ENCODE peak calls at places on chromosome 2, in five cellular contexts. One of them, this sample, is unnamed.
A peak's percentile ranks its signal among the peaks of the same experiment; 100 is the strongest.

GRCh38 chr2:207928079-207928478 is 97.2 kb downstream of the PLEKHM3 start:
- DNase-seq in trophoblast cell: no peak
- DNase-seq in H9: no peak
- DNase-seq in H1: no peak
- DNase-seq in mesenchymal stem cell: peak; percentile 4
- DNase-seq in this sample: no peak

GRCh38 chr2:142716463-142717242 is 160.8 kb upstream of the KYNU start:
- DNase-seq in H1: peak; percentile 48
- DNase-seq in H9: peak; percentile 41
- DNase-seq in trophoblast cell: no peak
- DNase-seq in mesenchymal stem cell: peak; percentile 77
- DNase-seq in this sample: peak; percentile 50

GRCh38 chr2:188629890-188630483 is 338.3 kb downstream of the GULP1 start:
- DNase-seq in trophoblast cell: peak; percentile 22
- DNase-seq in H1: no peak
- DNase-seq in H9: no peak
- DNase-seq in mesenchymal stem cell: peak; percentile 52
- DNase-seq in this sample: no peak

GRCh38 chr2:224466315-224466714 is 64.4 kb upstream of the FAM124B start:
- DNase-seq in trophoblast cell: no peak
- DNase-seq in mesenchymal stem cell: no peak
- DNase-seq in H1: no peak
- DNase-seq in H9: no peak
- DNase-seq in this sample: no peak

GRCh38 chr2:11866358-11867335 is 120.2 kb downstream of the LPIN1 start:
- DNase-seq in H1: peak; percentile 14
- DNase-seq in H9: no peak
- DNase-seq in mesenchymal stem cell: no peak
- DNase-seq in trophoblast cell: no peak
- DNase-seq in this sample: no peak

GRCh38 chr2:177338177-177338721 is 54.3 kb upstream of the AGPS start:
- DNase-seq in trophoblast cell: peak; percentile 77
- DNase-seq in H1: no peak
- DNase-seq in H9: no peak
- DNase-seq in mesenchymal stem cell: peak; percentile 85
- DNase-seq in this sample: no peak

GRCh38 chr2:230660294-230661060 is 52.2 kb upstream of the CAB39 start:
- DNase-seq in trophoblast cell: peak; percentile 20
- DNase-seq in H9: no peak
- DNase-seq in mesenchymal stem cell: peak; percentile 4
- DNase-seq in H1: no peak
- DNase-seq in this sample: no peak

GRCh38 chr2:43759195-43759594 is 14.6 kb upstream of the DYNC2LI1 start:
- DNase-seq in H9: no peak
- DNase-seq in H1: no peak
- DNase-seq in trophoblast cell: no peak
- DNase-seq in mesenchymal stem cell: peak; percentile 82
- DNase-seq in this sample: no peak

GRCh38 chr2:104794416-104794815 is 59.5 kb upstream of the POU3F3 start:
- DNase-seq in trophoblast cell: peak; percentile 2
- DNase-seq in H9: no peak
- DNase-seq in H1: no peak
- DNase-seq in mesenchymal stem cell: no peak
- DNase-seq in this sample: no peak

GRCh38 chr2:53821810-53822209 is 35.0 kb downstream of the ERLEC1 start:
- DNase-seq in H1: no peak
- DNase-seq in trophoblast cell: no peak
- DNase-seq in H9: no peak
- DNase-seq in mesenchymal stem cell: no peak
- DNase-seq in this sample: no peak

GRCh38 chr2:216031960-216032689 is 18.8 kb upstream of the MREG start:
- DNase-seq in trophoblast cell: no peak
- DNase-seq in H1: no peak
- DNase-seq in H9: no peak
- DNase-seq in mesenchymal stem cell: peak; percentile 48
- DNase-seq in this sample: no peak

GRCh38 chr2:96205238-96205637 is 3.4 kb downstream of the STARD7 start:
- DNase-seq in H1: no peak
- DNase-seq in trophoblast cell: no peak
- DNase-seq in mesenchymal stem cell: no peak
- DNase-seq in H9: no peak
- DNase-seq in this sample: no peak

GRCh38 chr2:108271691-108272253 is 16.9 kb upstream of the SULT1C2 start:
- DNase-seq in H1: no peak
- DNase-seq in trophoblast cell: peak; percentile 95
- DNase-seq in mesenchymal stem cell: peak; percentile 86
- DNase-seq in H9: no peak
- DNase-seq in this sample: no peak

GRCh38 chr2:115739574-115739973 is 1297.1 kb downstream of the DPP10 start:
- DNase-seq in H9: peak; percentile 39
- DNase-seq in H1: no peak
- DNase-seq in trophoblast cell: no peak
- DNase-seq in mesenchymal stem cell: no peak
- DNase-seq in this sample: peak; percentile 0

GRCh38 chr2:69827796-69828540 is 1.5 kb upstream of the GMCL1 start:
- DNase-seq in trophoblast cell: no peak
- DNase-seq in mesenchymal stem cell: no peak
- DNase-seq in H1: no peak
- DNase-seq in H9: no peak
- DNase-seq in this sample: no peak

GRCh38 chr2:101119431-101119830 is 31.8 kb downstream of the TBC1D8 start:
- DNase-seq in H9: no peak
- DNase-seq in H1: no peak
- DNase-seq in trophoblast cell: no peak
- DNase-seq in mesenchymal stem cell: no peak
- DNase-seq in this sample: no peak

GRCh38 chr2:65939687-65940086 is 495.2 kb upstream of the MEIS1 start:
- DNase-seq in trophoblast cell: no peak
- DNase-seq in H1: no peak
- DNase-seq in H9: no peak
- DNase-seq in mesenchymal stem cell: no peak
- DNase-seq in this sample: no peak

GRCh38 chr2:225100269-225100668 is 58.0 kb upstream of the DOCK10 start:
- DNase-seq in trophoblast cell: peak; percentile 68
- DNase-seq in H9: no peak
- DNase-seq in mesenchymal stem cell: peak; percentile 15
- DNase-seq in H1: no peak
- DNase-seq in this sample: no peak

GRCh38 chr2:142863485-142863921 is 14.0 kb upstream of the KYNU start:
- DNase-seq in mesenchymal stem cell: peak; percentile 93
- DNase-seq in H9: no peak
- DNase-seq in trophoblast cell: no peak
- DNase-seq in H1: no peak
- DNase-seq in this sample: no peak

GRCh38 chr2:199459286-199460100 is 1.8 kb upstream of the SATB2 start:
- DNase-seq in H1: peak; percentile 92
- DNase-seq in trophoblast cell: peak; percentile 97
- DNase-seq in H9: peak; percentile 94
- DNase-seq in mesenchymal stem cell: peak; percentile 97
- DNase-seq in this sample: peak; percentile 95

GRCh38 chr2:232230557-232230956 is 148.0 kb upstream of the ALPP start:
- DNase-seq in mesenchymal stem cell: no peak
- DNase-seq in H1: peak; percentile 74
- DNase-seq in H9: peak; percentile 77
- DNase-seq in trophoblast cell: peak; percentile 76
- DNase-seq in this sample: peak; percentile 15

GRCh38 chr2:228180126-228181097 is 1.1 kb downstream of the SPHKAP start:
- DNase-seq in H1: peak; percentile 67
- DNase-seq in mesenchymal stem cell: no peak
- DNase-seq in trophoblast cell: no peak
- DNase-seq in H9: peak; percentile 71
- DNase-seq in this sample: peak; percentile 11

GRCh38 chr2:128547667-128548066 is 229.0 kb upstream of the HS6ST1 start:
- DNase-seq in trophoblast cell: peak; percentile 42
- DNase-seq in H1: no peak
- DNase-seq in mesenchymal stem cell: no peak
- DNase-seq in H9: no peak
- DNase-seq in this sample: no peak

GRCh38 chr2:38074775-38075435 is 1.0 kb downstream of the CYP1B1 start:
- DNase-seq in mesenchymal stem cell: peak; percentile 80
- DNase-seq in H1: peak; percentile 77
- DNase-seq in H9: peak; percentile 70
- DNase-seq in trophoblast cell: no peak
- DNase-seq in this sample: peak; percentile 50

GRCh38 chr2:99878951-99879350 is 263.4 kb downstream of the AFF3 start:
- DNase-seq in trophoblast cell: peak; percentile 82
- DNase-seq in mesenchymal stem cell: peak; percentile 79
- DNase-seq in H1: no peak
- DNase-seq in H9: no peak
- DNase-seq in this sample: no peak

GRCh38 chr2:47230418-47230817 is 75.3 kb upstream of the STPG4 start:
- DNase-seq in H9: no peak
- DNase-seq in H1: no peak
- DNase-seq in trophoblast cell: peak; percentile 40
- DNase-seq in mesenchymal stem cell: peak; percentile 80
- DNase-seq in this sample: no peak

GRCh38 chr2:205352593-205352992 is 329.7 kb upstream of the NRP2 start:
- DNase-seq in H1: no peak
- DNase-seq in trophoblast cell: no peak
- DNase-seq in H9: no peak
- DNase-seq in mesenchymal stem cell: no peak
- DNase-seq in this sample: no peak

GRCh38 chr2:25251461-25252273 is 83.3 kb upstream of the POMC start:
- DNase-seq in mesenchymal stem cell: peak; percentile 67
- DNase-seq in H9: peak; percentile 60
- DNase-seq in H1: peak; percentile 79
- DNase-seq in trophoblast cell: peak; percentile 64
- DNase-seq in this sample: peak; percentile 72

GRCh38 chr2:62344472-62344871 is 148.6 kb downstream of the B3GNT2 start:
- DNase-seq in H1: no peak
- DNase-seq in mesenchymal stem cell: no peak
- DNase-seq in trophoblast cell: no peak
- DNase-seq in H9: no peak
- DNase-seq in this sample: no peak

DNA sequence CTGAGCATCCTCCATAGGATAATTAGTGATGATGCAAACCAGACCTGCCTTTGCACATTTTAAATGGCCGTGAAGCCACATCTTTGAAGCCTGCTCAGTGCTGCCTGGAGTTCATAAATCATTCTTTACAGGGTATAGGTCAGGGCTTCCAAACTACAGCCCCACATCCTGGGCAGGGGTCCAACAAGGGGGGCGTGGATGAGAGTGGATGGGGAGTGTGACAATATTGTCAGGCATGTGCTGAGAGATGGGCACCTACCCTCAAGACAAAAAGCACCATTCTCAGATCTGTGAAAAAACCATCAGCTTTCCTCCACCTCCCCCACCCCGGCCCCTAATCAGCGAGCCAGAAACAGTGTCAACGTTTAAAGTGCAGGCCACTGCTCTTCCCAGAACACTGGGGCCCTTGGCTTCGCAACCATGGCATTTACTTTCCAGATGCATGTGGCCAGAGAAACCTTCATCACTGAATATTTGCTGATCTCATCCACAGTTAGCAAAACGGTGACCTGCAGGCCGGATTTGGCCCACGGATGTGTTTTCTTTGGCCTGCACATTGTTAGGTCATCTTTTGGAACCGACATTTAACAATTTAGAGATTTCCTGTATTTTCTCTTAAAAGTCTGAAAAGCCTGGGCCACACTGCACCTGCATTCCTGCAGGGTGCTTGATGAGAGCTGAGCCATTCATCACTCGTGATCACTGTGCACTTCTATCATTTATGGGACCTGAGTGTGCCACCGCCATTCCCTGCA is 130.7 kb downstream of the ANKRD44 start:
- DNase-seq in trophoblast cell: no peak
- DNase-seq in H9: no peak
- DNase-seq in mesenchymal stem cell: peak; percentile 20
- DNase-seq in H1: no peak
- DNase-seq in this sample: no peak
- H3K18ac ChIP-seq in trophoblast cell: no peak overlapping the region
- H3K18ac ChIP-seq in H9: no peak overlapping the region
- H3K18ac ChIP-seq in mesenchymal stem cell: no peak overlapping the region
- H3K18ac ChIP-seq in H1: no peak overlapping the region
- H3K18ac ChIP-seq in this sample: no peak overlapping the region

DNA sequence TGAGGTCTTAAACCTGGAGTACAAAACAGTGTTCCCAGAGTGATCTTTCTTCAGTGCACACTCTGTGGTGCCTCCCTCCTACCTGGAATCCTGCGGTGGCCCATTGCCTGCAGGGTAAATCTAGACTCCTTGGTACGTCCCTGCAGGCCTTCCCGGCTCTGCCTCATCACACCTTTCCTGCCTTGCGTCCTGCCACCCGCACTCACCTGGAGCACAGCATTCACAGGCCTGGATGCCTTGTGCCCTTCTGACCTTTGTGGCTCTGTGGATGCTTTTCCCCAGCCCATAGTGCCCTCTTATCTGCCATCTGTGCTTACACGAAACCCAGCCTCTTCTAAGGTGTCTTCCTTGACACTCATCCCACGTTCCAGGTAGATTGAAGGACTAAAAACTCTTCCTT is 62.7 kb downstream of the PRKRA start:
- DNase-seq in trophoblast cell: no peak
- DNase-seq in H1: no peak
- DNase-seq in mesenchymal stem cell: no peak
- DNase-seq in H9: no peak
- DNase-seq in this sample: no peak
- H2BK12ac ChIP-seq in trophoblast cell: no peak overlapping the region
- H2BK12ac ChIP-seq in H1: no peak overlapping the region
- H2BK12ac ChIP-seq in mesenchymal stem cell: no peak overlapping the region
- H2BK12ac ChIP-seq in H9: no peak overlapping the region
- H2BK12ac ChIP-seq in this sample: no peak overlapping the region

DNA sequence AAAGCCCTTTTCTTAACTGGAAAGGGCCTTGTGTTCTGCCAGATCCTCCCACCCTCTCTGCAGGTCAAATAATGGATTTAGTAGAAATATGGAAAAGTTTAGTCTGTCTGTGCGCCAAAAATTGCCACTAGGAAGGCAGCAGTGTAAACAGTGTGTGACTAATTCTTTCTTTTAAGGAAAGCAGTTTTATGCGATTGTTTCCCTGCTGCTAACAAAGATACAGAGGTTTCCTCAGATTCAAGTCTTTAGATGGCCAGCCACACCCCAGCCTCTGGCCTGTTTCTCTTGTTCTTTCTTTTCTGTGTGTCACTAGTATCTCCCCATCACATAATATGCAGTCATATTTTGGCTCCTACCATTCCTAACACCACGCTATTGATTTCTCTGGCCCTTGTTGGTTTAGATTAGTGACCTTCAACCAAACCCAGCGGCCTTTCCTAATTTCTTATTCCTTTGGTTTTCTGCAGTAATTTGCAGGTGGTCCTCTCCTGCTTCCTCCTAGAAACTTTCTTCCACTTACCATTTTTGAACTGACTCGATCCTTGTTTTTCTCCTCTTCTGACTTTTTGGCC is 157.4 kb downstream of the LTBP1 start:
- DNase-seq in trophoblast cell: no peak
- DNase-seq in H9: no peak
- DNase-seq in mesenchymal stem cell: peak; percentile 74
- DNase-seq in H1: no peak
- DNase-seq in this sample: no peak
- H3K27ac ChIP-seq in trophoblast cell: no peak overlapping the region
- H3K27ac ChIP-seq in H9: no peak overlapping the region
- H3K27ac ChIP-seq in mesenchymal stem cell: no peak overlapping the region
- H3K27ac ChIP-seq in H1: no peak overlapping the region
- H3K27ac ChIP-seq in this sample: no peak overlapping the region

DNA sequence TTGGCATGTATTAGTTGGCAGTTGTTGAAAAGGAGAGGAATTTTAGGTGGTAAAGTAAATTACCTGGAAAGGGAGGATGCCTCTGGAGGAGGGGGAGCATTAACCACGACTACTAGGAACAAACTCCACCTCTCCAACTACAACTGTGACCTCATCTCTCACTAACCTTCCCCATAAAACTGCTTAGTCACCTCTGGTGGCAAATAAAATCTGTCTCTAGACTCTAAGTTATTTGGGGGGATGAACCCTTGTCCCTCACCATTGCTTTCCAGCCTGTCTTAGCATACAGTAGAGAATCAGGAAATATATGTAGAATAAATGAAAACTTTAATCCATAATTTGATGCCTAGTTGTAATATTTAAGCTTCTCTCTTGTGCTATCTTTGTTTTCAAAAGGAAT is 27.6 kb upstream of the MYO1B start:
- DNase-seq in mesenchymal stem cell: peak; percentile 75
- DNase-seq in H1: no peak
- DNase-seq in trophoblast cell: no peak
- DNase-seq in H9: no peak
- DNase-seq in this sample: no peak
- H3K18ac ChIP-seq in mesenchymal stem cell: no peak overlapping the region
- H3K18ac ChIP-seq in H1: no peak overlapping the region
- H3K18ac ChIP-seq in trophoblast cell: no peak overlapping the region
- H3K18ac ChIP-seq in H9: no peak overlapping the region
- H3K18ac ChIP-seq in this sample: no peak overlapping the region

This sample was measured in neuronal stem cell.